ENCODE peak calls at places on chromosomes 13 and 19, in five cellular contexts. One of them, this sample, is unnamed.

GRCh38 chr13:40758811-40759210 is 12.2 kb downstream of the MRPS31 start:
- DNase-seq in AG04450: no peak
- DNase-seq in esophagus squamous epithelium: no peak
- DNase-seq in K562: no peak
- DNase-seq in occipital lobe: no peak
- DNase-seq in this sample: no peak

GRCh38 chr19:13104848-13105646 is 2.4 kb upstream of the LYL1 start:
- DNase-seq in K562: no peak
- DNase-seq in esophagus squamous epithelium: no peak
- DNase-seq in AG04450: no peak
- DNase-seq in occipital lobe: no peak
- DNase-seq in this sample: no peak

GRCh38 chr13:113001251-113002140 is 32.5 kb downstream of the MCF2L start:
- DNase-seq in esophagus squamous epithelium: no peak
- DNase-seq in occipital lobe: peak; percentile 54
- DNase-seq in K562: no peak
- DNase-seq in AG04450: no peak
- DNase-seq in this sample: no peak

GRCh38 chr13:33554919-33555791 is 262.8 kb upstream of the RFC3 start:
- DNase-seq in esophagus squamous epithelium: no peak
- DNase-seq in K562: no peak
- DNase-seq in AG04450: peak; percentile 18
- DNase-seq in occipital lobe: no peak
- DNase-seq in this sample: no peak

GRCh38 chr19:8401981-8402411 is 11.1 kb upstream of the MARCHF2 start:
- DNase-seq in K562: no peak
- DNase-seq in occipital lobe: no peak
- DNase-seq in AG04450: no peak
- DNase-seq in esophagus squamous epithelium: no peak
- DNase-seq in this sample: no peak

GRCh38 chr13:107554355-107554905 is 660.9 kb downstream of the LIG4 start:
- DNase-seq in K562: no peak
- DNase-seq in esophagus squamous epithelium: no peak
- DNase-seq in AG04450: no peak
- DNase-seq in occipital lobe: no peak
- DNase-seq in this sample: no peak

GRCh38 chr13:106526748-106527488 is 8.5 kb downstream of the EFNB2 start:
- DNase-seq in AG04450: no peak
- DNase-seq in esophagus squamous epithelium: no peak
- DNase-seq in K562: no peak
- DNase-seq in occipital lobe: no peak
- DNase-seq in this sample: no peak

GRCh38 chr13:80630685-80631121 is 289.8 kb upstream of the SPRY2 start:
- DNase-seq in K562: no peak
- DNase-seq in occipital lobe: no peak
- DNase-seq in AG04450: no peak
- DNase-seq in esophagus squamous epithelium: no peak
- DNase-seq in this sample: peak; percentile 78

GRCh38 chr19:48511321-48511731 is 309 bp downstream of the LMTK3 start:
- DNase-seq in esophagus squamous epithelium: no peak
- DNase-seq in occipital lobe: no peak
- DNase-seq in K562: no peak
- DNase-seq in AG04450: no peak
- DNase-seq in this sample: no peak

GRCh38 chr13:34038326-34039068 is 220.5 kb downstream of the RFC3 start:
- DNase-seq in occipital lobe: no peak
- DNase-seq in esophagus squamous epithelium: no peak
- DNase-seq in AG04450: no peak
- DNase-seq in K562: no peak
- DNase-seq in this sample: no peak

GRCh38 chr13:112603641-112604220 is 15.8 kb upstream of the TUBGCP3 start:
- DNase-seq in K562: no peak
- DNase-seq in esophagus squamous epithelium: no peak
- DNase-seq in occipital lobe: no peak
- DNase-seq in AG04450: no peak
- DNase-seq in this sample: no peak

GRCh38 chr19:37074819-37075362 is 3.3 kb upstream of the ZNF420 start:
- DNase-seq in esophagus squamous epithelium: no peak
- DNase-seq in K562: no peak
- DNase-seq in occipital lobe: no peak
- DNase-seq in AG04450: no peak
- DNase-seq in this sample: no peak

GRCh38 chr19:12994701-12995595 is at the start of gene NFIX:
- DNase-seq in K562: peak; percentile 84
- DNase-seq in AG04450: no peak
- DNase-seq in occipital lobe: peak; percentile 34
- DNase-seq in esophagus squamous epithelium: no peak
- DNase-seq in this sample: no peak

This sample was measured in fibroblast of mammary gland.